ENCODE peak calls at places on chromosomes 5 and 9, in nine cellular contexts. One of them, this sample, is unnamed.

GRCh38 chr5:162842725-162843124 is 594.7 kb upstream of the CCNG1 start:
- DNase-seq in ELR: no peak
- DNase-seq in effector CD4-positive, alpha-beta T cell: no peak
- DNase-seq in GM12892: no peak
- DNase-seq in ACHN: no peak
- DNase-seq in erythroblast: no peak
- DNase-seq in fibroblast of the conjunctiva: no peak
- DNase-seq in neural crest cell: no peak
- DNase-seq in left cardiac atrium: no peak
- DNase-seq in this sample: peak

GRCh38 chr9:37746448-37747270 is 6.9 kb upstream of the TRMT10B start:
- DNase-seq in neural crest cell: no peak
- DNase-seq in fibroblast of the conjunctiva: no peak
- DNase-seq in erythroblast: no peak
- DNase-seq in ELR: peak
- DNase-seq in ACHN: no peak
- DNase-seq in left cardiac atrium: no peak
- DNase-seq in effector CD4-positive, alpha-beta T cell: no peak
- DNase-seq in GM12892: no peak
- DNase-seq in this sample: no peak

GRCh38 chr5:103918668-103919367 is 356.2 kb upstream of the NUDT12 start:
- DNase-seq in left cardiac atrium: no peak
- DNase-seq in fibroblast of the conjunctiva: peak
- DNase-seq in GM12892: no peak
- DNase-seq in ELR: peak
- DNase-seq in effector CD4-positive, alpha-beta T cell: no peak
- DNase-seq in erythroblast: no peak
- DNase-seq in neural crest cell: no peak
- DNase-seq in ACHN: peak
- DNase-seq in this sample: no peak

GRCh38 chr9:13787234-13787833 is 507.8 kb upstream of the MPDZ start:
- DNase-seq in GM12892: no peak
- DNase-seq in ELR: no peak
- DNase-seq in left cardiac atrium: no peak
- DNase-seq in fibroblast of the conjunctiva: peak
- DNase-seq in neural crest cell: no peak
- DNase-seq in ACHN: no peak
- DNase-seq in erythroblast: no peak
- DNase-seq in effector CD4-positive, alpha-beta T cell: no peak
- DNase-seq in this sample: no peak

GRCh38 chr9:109473329-109473728 is 24.8 kb downstream of the PTPN3 start:
- DNase-seq in ELR: no peak
- DNase-seq in left cardiac atrium: no peak
- DNase-seq in erythroblast: no peak
- DNase-seq in neural crest cell: no peak
- DNase-seq in GM12892: no peak
- DNase-seq in effector CD4-positive, alpha-beta T cell: no peak
- DNase-seq in fibroblast of the conjunctiva: no peak
- DNase-seq in ACHN: no peak
- DNase-seq in this sample: no peak

GRCh38 chr5:135114759-135115158 is 80.7 kb upstream of the PITX1 start:
- DNase-seq in left cardiac atrium: no peak
- DNase-seq in effector CD4-positive, alpha-beta T cell: no peak
- DNase-seq in erythroblast: no peak
- DNase-seq in neural crest cell: no peak
- DNase-seq in GM12892: no peak
- DNase-seq in ELR: no peak
- DNase-seq in fibroblast of the conjunctiva: no peak
- DNase-seq in ACHN: no peak
- DNase-seq in this sample: no peak

GRCh38 chr9:137178201-137178938 is 6.5 kb upstream of the TMEM210 start:
- DNase-seq in fibroblast of the conjunctiva: no peak
- DNase-seq in effector CD4-positive, alpha-beta T cell: no peak
- DNase-seq in ACHN: no peak
- DNase-seq in ELR: peak
- DNase-seq in erythroblast: no peak
- DNase-seq in neural crest cell: no peak
- DNase-seq in left cardiac atrium: no peak
- DNase-seq in GM12892: no peak
- DNase-seq in this sample: no peak

GRCh38 chr5:125484272-125485002 is 738.0 kb upstream of the ZNF608 start:
- DNase-seq in effector CD4-positive, alpha-beta T cell: no peak
- DNase-seq in left cardiac atrium: peak
- DNase-seq in erythroblast: no peak
- DNase-seq in GM12892: no peak
- DNase-seq in ELR: peak
- DNase-seq in ACHN: peak
- DNase-seq in neural crest cell: no peak
- DNase-seq in fibroblast of the conjunctiva: peak
- DNase-seq in this sample: no peak

GRCh38 chr5:140608730-140609520 is 24.1 kb downstream of the CD14 start:
- DNase-seq in fibroblast of the conjunctiva: no peak
- DNase-seq in ACHN: no peak
- DNase-seq in erythroblast: no peak
- DNase-seq in neural crest cell: no peak
- DNase-seq in ELR: peak
- DNase-seq in effector CD4-positive, alpha-beta T cell: no peak
- DNase-seq in left cardiac atrium: peak
- DNase-seq in GM12892: no peak
- DNase-seq in this sample: no peak

GRCh38 chr9:100567856-100568255 is 10.0 kb upstream of the CAVIN4 start:
- DNase-seq in fibroblast of the conjunctiva: no peak
- DNase-seq in ELR: no peak
- DNase-seq in neural crest cell: no peak
- DNase-seq in left cardiac atrium: no peak
- DNase-seq in GM12892: no peak
- DNase-seq in ACHN: no peak
- DNase-seq in erythroblast: no peak
- DNase-seq in effector CD4-positive, alpha-beta T cell: no peak
- DNase-seq in this sample: no peak

GRCh38 chr5:181203842-181204560 is 995 bp downstream of the TRIM7 start:
- DNase-seq in left cardiac atrium: peak
- DNase-seq in effector CD4-positive, alpha-beta T cell: no peak
- DNase-seq in ELR: no peak
- DNase-seq in erythroblast: no peak
- DNase-seq in ACHN: no peak
- DNase-seq in neural crest cell: no peak
- DNase-seq in fibroblast of the conjunctiva: no peak
- DNase-seq in GM12892: no peak
- DNase-seq in this sample: peak

GRCh38 chr9:112665347-112665746 is 52.6 kb downstream of the INIP start:
- DNase-seq in ELR: peak
- DNase-seq in ACHN: peak
- DNase-seq in left cardiac atrium: no peak
- DNase-seq in neural crest cell: no peak
- DNase-seq in GM12892: no peak
- DNase-seq in fibroblast of the conjunctiva: peak
- DNase-seq in erythroblast: peak
- DNase-seq in effector CD4-positive, alpha-beta T cell: no peak
- DNase-seq in this sample: no peak

GRCh38 chr5:3852154-3852930 is 256.7 kb downstream of the IRX1 start:
- DNase-seq in ELR: no peak
- DNase-seq in left cardiac atrium: no peak
- DNase-seq in effector CD4-positive, alpha-beta T cell: no peak
- DNase-seq in ACHN: no peak
- DNase-seq in erythroblast: no peak
- DNase-seq in GM12892: no peak
- DNase-seq in neural crest cell: no peak
- DNase-seq in fibroblast of the conjunctiva: no peak
- DNase-seq in this sample: no peak

This sample was measured in RKO.